ENCODE peak calls at places on chromosomes 4 and X, in five cellular contexts. J is colonic mucosa, B is WTC11, H is AG04450, W is uterus. G is an unnamed sample.

GRCh38 chr4:73259552-73260140 is 1.0 kb upstream of the ANKRD17 start:
- DNase-seq in H (no peak), J (no peak), W (no peak), B (no peak), G (peak)

GRCh38 chr4:183011213-183011907 is 87.7 kb upstream of the WWC2 start:
- DNase-seq in W (no peak), B (no peak), H (peak), J (no peak), G (no peak)

GRCh38 chr4:2168469-2169319 is 73.2 kb downstream of the HAUS3 start:
- DNase-seq in J (no peak), W (no peak), H (no peak), B (no peak), G (no peak)

GRCh38 chr4:139629761-139630160 is 35.9 kb upstream of the MGST2 start:
- DNase-seq in W (no peak), J (no peak), H (no peak), B (no peak), G (no peak)

GRCh38 chr4:149441338-149441737 is 374.3 kb downstream of the IQCM start:
- DNase-seq in J (no peak), H (no peak), B (no peak), W (no peak), G (no peak)

GRCh38 chr4:170214101-170214500 is 124.3 kb upstream of the AADAT start:
- DNase-seq in W (no peak), H (no peak), J (no peak), B (no peak), G (no peak)

GRCh38 chr4:128468485-128468989 is 180.9 kb upstream of the PGRMC2 start:
- DNase-seq in H (peak), B (no peak), W (peak), J (peak), G (no peak)

GRCh38 chrX:42375080-42375479 is 402.9 kb downstream of the PPP1R2C start:
- DNase-seq in H (no peak), W (no peak), B (no peak), J (no peak), G (no peak)

GRCh38 chr4:124177647-124178425 is 534.7 kb downstream of the ANKRD50 start:
- DNase-seq in B (no peak), H (peak), J (no peak), W (no peak), G (no peak)

GRCh38 chrX:889966-890651 is 259.5 kb downstream of the SHOX start:
- DNase-seq in B (no peak), W (no peak), J (no peak), H (no peak), G (no peak)

GRCh38 chr4:15917297-15917696 is 21.2 kb downstream of the FGFBP1 start:
- DNase-seq in W (no peak), H (no peak), J (no peak), B (no peak), G (no peak)

GRCh38 chrX:39477438-39478120 is 620.2 kb downstream of the BCOR start:
- DNase-seq in B (peak), W (no peak), J (peak), H (no peak), G (no peak)
- TF ChIP-seq CTCF in B (peak), W (no peak), J (no peak), H (peak), G (no peak)

DNA sequence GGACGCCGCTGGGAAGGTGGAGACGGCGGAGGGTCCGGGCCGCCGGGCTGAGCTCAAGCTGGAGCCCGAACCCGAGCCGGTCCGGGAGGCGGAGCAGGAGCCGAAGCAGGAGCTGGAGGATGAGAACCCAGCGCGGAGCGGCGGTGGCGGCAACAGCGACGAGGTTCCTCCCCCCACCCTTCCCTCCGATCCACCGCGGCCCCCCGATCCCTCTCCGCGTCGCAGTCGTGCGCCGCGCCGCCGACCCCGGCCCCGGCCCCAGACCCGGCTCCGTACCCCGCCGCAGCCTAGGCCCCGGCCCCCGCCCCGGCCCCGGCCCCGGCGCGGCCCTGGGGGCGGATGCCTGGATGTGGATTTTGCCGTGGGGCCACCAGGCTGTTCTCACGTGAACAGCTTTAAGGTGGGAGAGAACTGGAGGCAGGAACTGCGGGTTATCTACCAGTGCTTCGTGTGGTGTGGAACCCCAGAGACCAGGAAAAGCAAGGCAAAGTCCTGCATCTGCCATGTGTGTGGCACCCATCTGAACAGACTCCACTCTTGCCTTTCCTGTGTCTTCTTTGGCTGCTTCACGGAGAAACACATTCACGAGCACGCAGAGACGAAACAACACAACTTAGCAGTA is 483 bp downstream of the USP27X start:
- DNase-seq in B (no peak), J (no peak), H (no peak), W (no peak), G (no peak)
- TF ChIP-seq CTCF in B (no peak), J (no peak), H (no peak), W (no peak), G (no peak)

GRCh38 chrX:46698691-46699090 is 60.2 kb downstream of the SLC9A7 start:
- DNase-seq in H (no peak), J (no peak), B (no peak), W (no peak), G (no peak)

GRCh38 chrX:46690818-46691217 is 68.1 kb downstream of the SLC9A7 start:
- DNase-seq in J (no peak), B (no peak), W (no peak), H (no peak), G (no peak)

GRCh38 chrX:46694549-46694948 is 64.4 kb downstream of the SLC9A7 start:
- DNase-seq in B (no peak), W (no peak), J (no peak), H (no peak), G (no peak)

GRCh38 chrX:46687619-46688018 is 71.3 kb downstream of the SLC9A7 start:
- DNase-seq in J (no peak), B (no peak), W (no peak), H (no peak), G (no peak)

GRCh38 chrX:46693149-46693548 is 65.8 kb downstream of the SLC9A7 start:
- DNase-seq in J (no peak), H (no peak), B (no peak), W (no peak), G (no peak)
- TF ChIP-seq CTCF in J (no peak), H (no peak), B (no peak), W (no peak), G (no peak)

GRCh38 chr4:101807351-101807750 is 16.8 kb downstream of the BANK1 start:
- DNase-seq in B (no peak), H (no peak), W (no peak), J (no peak), G (no peak)

GRCh38 chr4:101801957-101802356 is 11.4 kb downstream of the BANK1 start:
- DNase-seq in H (no peak), B (no peak), J (no peak), W (no peak), G (no peak)

DNA sequence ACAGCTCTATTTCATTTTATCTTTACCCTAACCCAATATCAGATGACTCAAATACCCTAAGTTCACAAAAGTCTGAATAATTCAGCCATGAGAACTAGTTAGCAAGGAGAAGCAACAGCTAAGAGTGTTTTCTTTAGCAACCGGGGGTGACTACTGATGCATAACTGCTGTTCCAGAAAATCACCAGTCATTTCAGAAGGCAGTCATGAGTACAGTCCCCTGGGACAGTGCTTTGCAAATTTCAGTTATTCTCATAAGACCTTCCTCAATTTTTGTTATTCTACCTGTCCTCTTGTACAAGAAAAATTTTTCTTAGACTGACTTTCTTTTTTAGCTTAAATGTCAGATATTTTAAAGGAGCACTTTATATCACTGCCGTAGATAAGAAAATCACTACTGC is 16.4 kb downstream of the BANK1 start:
- DNase-seq in H (no peak), W (no peak), J (no peak), B (no peak), G (peak)
- TF ChIP-seq CTCF in H (no peak), W (no peak), J (no peak), B (no peak), G (peak)

GRCh38 chr4:116930329-116930728 is 155.0 kb downstream of the TRAM1L1 start:
- DNase-seq in B (no peak), W (no peak), H (no peak), J (no peak), G (no peak)

GRCh38 chr4:116923389-116923788 is 162.0 kb downstream of the TRAM1L1 start:
- DNase-seq in B (no peak), J (no peak), H (no peak), W (no peak), G (no peak)

GRCh38 chr4:116925900-116926457 is 159.4 kb downstream of the TRAM1L1 start:
- DNase-seq in B (peak), W (no peak), H (no peak), J (no peak), G (no peak)

DNA sequence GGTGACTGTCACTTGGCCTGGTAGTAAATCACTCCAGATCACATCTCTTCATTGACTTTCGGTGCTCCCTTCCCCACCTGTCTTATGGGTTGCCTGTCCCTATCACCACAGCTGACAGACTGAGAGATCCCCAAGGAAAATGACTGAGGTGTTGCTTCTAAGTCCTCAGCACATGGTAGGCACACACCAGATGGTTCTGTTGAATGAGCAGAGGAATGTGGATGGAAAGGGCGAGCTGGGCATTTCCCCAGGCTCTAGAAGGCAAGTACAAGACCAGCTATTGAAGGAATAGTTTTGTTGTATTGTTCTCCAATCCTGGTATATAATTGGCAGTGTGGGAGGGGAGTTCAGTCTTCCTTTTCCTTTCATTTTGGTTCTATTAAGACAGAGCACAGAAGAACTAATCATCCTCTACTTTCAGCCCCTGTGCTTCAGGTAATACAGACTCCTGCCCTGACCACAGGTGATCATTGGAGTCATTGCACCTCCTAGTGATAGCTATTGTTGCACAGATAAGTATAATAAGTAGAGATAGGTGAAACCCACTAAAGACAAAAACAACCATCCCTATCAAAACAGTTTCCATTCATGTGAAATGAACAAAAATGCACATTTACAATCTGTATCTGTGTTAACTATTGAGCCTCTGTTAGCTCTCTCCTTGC is 158.6 kb downstream of the TRAM1L1 start:
- DNase-seq in H (no peak), J (no peak), W (no peak), B (no peak), G (no peak)
- TF ChIP-seq CTCF in H (no peak), J (no peak), W (no peak), B (no peak), G (no peak)

DNA sequence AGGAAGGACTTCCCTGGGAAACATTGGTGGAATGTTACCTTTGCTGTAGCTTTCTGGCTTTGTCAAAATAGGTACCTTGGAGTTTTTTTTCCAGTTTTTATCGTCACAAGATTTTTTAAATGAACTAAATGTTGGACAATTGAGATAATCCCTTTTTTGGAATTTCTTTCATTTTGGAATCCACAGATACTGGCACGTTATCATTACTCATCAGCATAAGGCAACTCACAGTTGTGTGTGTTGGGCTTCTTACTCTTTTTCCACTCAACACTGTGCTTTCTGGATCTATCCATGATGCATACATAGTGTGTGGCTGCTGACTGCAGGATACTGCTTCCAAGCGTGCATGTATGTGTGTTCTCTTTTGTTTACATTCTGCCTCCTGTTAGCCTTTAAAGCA is 113.5 kb upstream of the FAM9A start:
- DNase-seq in B (no peak), J (no peak), W (no peak), H (no peak), G (no peak)
- TF ChIP-seq CTCF in B (no peak), J (no peak), W (no peak), H (no peak), G (no peak)

DNA sequence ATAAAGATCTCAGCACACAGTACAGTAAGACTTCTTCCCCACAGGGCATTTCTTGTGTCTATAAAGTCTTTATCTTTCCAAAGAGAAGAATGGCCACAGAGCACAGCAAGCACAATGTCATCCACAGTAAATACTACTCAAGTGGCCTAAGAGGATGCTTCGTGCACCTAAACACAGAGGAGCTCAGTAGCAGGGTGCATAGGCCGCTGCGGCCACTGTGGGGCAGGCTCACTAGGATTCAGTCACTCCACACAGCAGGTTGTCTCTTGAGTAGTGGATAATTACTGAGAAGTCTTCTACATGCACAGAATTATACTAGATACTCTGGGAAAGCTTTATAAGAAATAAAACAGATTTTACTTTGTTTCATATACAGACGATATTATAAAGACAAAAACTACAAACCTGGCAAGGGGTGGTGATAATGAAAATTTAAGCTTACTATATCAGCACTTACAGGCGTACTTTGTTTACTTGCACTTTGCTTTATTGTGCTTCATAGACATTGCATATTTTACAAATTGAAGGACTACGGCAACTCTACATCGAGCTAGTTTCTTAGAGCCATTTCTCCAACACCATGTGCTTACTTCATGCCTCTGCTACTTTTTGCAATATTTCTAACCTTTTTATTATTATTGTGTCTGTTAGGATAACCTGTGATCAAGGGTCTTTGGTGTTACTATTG is 78.5 kb downstream of the PRDM5 start:
- DNase-seq in H (no peak), J (peak), W (no peak), B (peak), G (no peak)
- TF ChIP-seq CTCF in H (peak), J (peak), W (no peak), B (peak), G (no peak)